ENCODE peak calls at places on chromosomes 3 and 15, in ten cellular contexts. One of them, this sample, is unnamed.

GRCh38 chr3:167787440-167787839 is 51.9 kb downstream of the SERPINI1 start:
- DNase-seq in fibroblast of lung: no peak
- DNase-seq in cardiac muscle cell: no peak
- DNase-seq in OCI-LY7: no peak
- DNase-seq in sigmoid colon: no peak
- DNase-seq in hepatocyte: no peak
- DNase-seq in heart right ventricle: no peak
- DNase-seq in right lobe of liver: no peak
- DNase-seq in tibial nerve: no peak
- DNase-seq in pancreas: no peak
- DNase-seq in this sample: no peak

GRCh38 chr15:70604671-70605070 is 158.7 kb downstream of the UACA start:
- DNase-seq in hepatocyte: peak; percentile 44
- DNase-seq in OCI-LY7: no peak
- DNase-seq in fibroblast of lung: peak; percentile 43
- DNase-seq in heart right ventricle: no peak
- DNase-seq in tibial nerve: no peak
- DNase-seq in pancreas: no peak
- DNase-seq in cardiac muscle cell: peak; percentile 57
- DNase-seq in sigmoid colon: no peak
- DNase-seq in right lobe of liver: no peak
- DNase-seq in this sample: no peak

GRCh38 chr3:158573714-158574113 is 2.7 kb downstream of the MLF1 start:
- DNase-seq in pancreas: no peak
- DNase-seq in tibial nerve: no peak
- DNase-seq in hepatocyte: no peak
- DNase-seq in OCI-LY7: no peak
- DNase-seq in right lobe of liver: no peak
- DNase-seq in sigmoid colon: no peak
- DNase-seq in cardiac muscle cell: no peak
- DNase-seq in fibroblast of lung: no peak
- DNase-seq in heart right ventricle: no peak
- DNase-seq in this sample: no peak

GRCh38 chr3:31187380-31187779 is 292.9 kb upstream of the GADL1 start:
- DNase-seq in fibroblast of lung: no peak
- DNase-seq in hepatocyte: no peak
- DNase-seq in pancreas: no peak
- DNase-seq in tibial nerve: no peak
- DNase-seq in right lobe of liver: no peak
- DNase-seq in cardiac muscle cell: no peak
- DNase-seq in sigmoid colon: no peak
- DNase-seq in heart right ventricle: no peak
- DNase-seq in OCI-LY7: no peak
- DNase-seq in this sample: no peak

GRCh38 chr3:30333143-30333542 is 273.3 kb upstream of the TGFBR2 start:
- DNase-seq in OCI-LY7: no peak
- DNase-seq in heart right ventricle: no peak
- DNase-seq in cardiac muscle cell: no peak
- DNase-seq in pancreas: no peak
- DNase-seq in hepatocyte: no peak
- DNase-seq in sigmoid colon: no peak
- DNase-seq in fibroblast of lung: no peak
- DNase-seq in tibial nerve: no peak
- DNase-seq in right lobe of liver: no peak
- DNase-seq in this sample: no peak

GRCh38 chr3:126321490-126321889 is 35.7 kb downstream of the KLF15 start:
- DNase-seq in tibial nerve: no peak
- DNase-seq in right lobe of liver: no peak
- DNase-seq in heart right ventricle: no peak
- DNase-seq in pancreas: no peak
- DNase-seq in sigmoid colon: peak; percentile 44
- DNase-seq in fibroblast of lung: no peak
- DNase-seq in hepatocyte: no peak
- DNase-seq in cardiac muscle cell: no peak
- DNase-seq in OCI-LY7: no peak
- DNase-seq in this sample: no peak

GRCh38 chr15:68994149-68994548 is 20.3 kb upstream of the NOX5 start:
- DNase-seq in cardiac muscle cell: peak; percentile 41
- DNase-seq in tibial nerve: no peak
- DNase-seq in OCI-LY7: no peak
- DNase-seq in sigmoid colon: no peak
- DNase-seq in heart right ventricle: no peak
- DNase-seq in fibroblast of lung: peak; percentile 90
- DNase-seq in right lobe of liver: no peak
- DNase-seq in hepatocyte: no peak
- DNase-seq in pancreas: no peak
- DNase-seq in this sample: no peak

GRCh38 chr3:28840976-28841376 is 439.9 kb upstream of the RBMS3 start:
- DNase-seq in pancreas: no peak
- DNase-seq in cardiac muscle cell: no peak
- DNase-seq in hepatocyte: no peak
- DNase-seq in sigmoid colon: no peak
- DNase-seq in heart right ventricle: no peak
- DNase-seq in OCI-LY7: no peak
- DNase-seq in fibroblast of lung: peak; percentile 50
- DNase-seq in right lobe of liver: no peak
- DNase-seq in tibial nerve: no peak
- DNase-seq in this sample: no peak

GRCh38 chr15:99613887-99614642 is 48.3 kb downstream of the MEF2A start:
- DNase-seq in heart right ventricle: no peak
- DNase-seq in pancreas: no peak
- DNase-seq in fibroblast of lung: no peak
- DNase-seq in hepatocyte: no peak
- DNase-seq in OCI-LY7: no peak
- DNase-seq in right lobe of liver: no peak
- DNase-seq in cardiac muscle cell: peak; percentile 70
- DNase-seq in tibial nerve: no peak
- DNase-seq in sigmoid colon: peak; percentile 74
- DNase-seq in this sample: no peak

GRCh38 chr15:88636654-88637053 is 2.2 kb upstream of the ISG20 start:
- DNase-seq in OCI-LY7: no peak
- DNase-seq in cardiac muscle cell: no peak
- DNase-seq in sigmoid colon: peak; percentile 57
- DNase-seq in fibroblast of lung: no peak
- DNase-seq in right lobe of liver: no peak
- DNase-seq in heart right ventricle: no peak
- DNase-seq in pancreas: no peak
- DNase-seq in tibial nerve: no peak
- DNase-seq in hepatocyte: no peak
- DNase-seq in this sample: no peak

GRCh38 chr3:12458901-12459300 is 25.4 kb upstream of the TSEN2 start:
- DNase-seq in fibroblast of lung: no peak
- DNase-seq in OCI-LY7: no peak
- DNase-seq in right lobe of liver: no peak
- DNase-seq in hepatocyte: no peak
- DNase-seq in tibial nerve: no peak
- DNase-seq in cardiac muscle cell: peak; percentile 56
- DNase-seq in pancreas: no peak
- DNase-seq in sigmoid colon: no peak
- DNase-seq in heart right ventricle: no peak
- DNase-seq in this sample: no peak

GRCh38 chr3:14991818-14992612 is 44.6 kb downstream of the NR2C2 start:
- DNase-seq in pancreas: no peak
- DNase-seq in OCI-LY7: no peak
- DNase-seq in tibial nerve: no peak
- DNase-seq in heart right ventricle: no peak
- DNase-seq in cardiac muscle cell: no peak
- DNase-seq in fibroblast of lung: peak; percentile 26
- DNase-seq in hepatocyte: peak; percentile 15
- DNase-seq in sigmoid colon: no peak
- DNase-seq in right lobe of liver: no peak
- DNase-seq in this sample: no peak

GRCh38 chr15:47870956-47871625 is 153.8 kb downstream of the SEMA6D start:
- DNase-seq in tibial nerve: no peak
- DNase-seq in hepatocyte: peak; percentile 37
- DNase-seq in sigmoid colon: no peak
- DNase-seq in right lobe of liver: no peak
- DNase-seq in heart right ventricle: no peak
- DNase-seq in OCI-LY7: no peak
- DNase-seq in pancreas: no peak
- DNase-seq in fibroblast of lung: peak; percentile 86
- DNase-seq in cardiac muscle cell: peak; percentile 52
- DNase-seq in this sample: no peak

DNA sequence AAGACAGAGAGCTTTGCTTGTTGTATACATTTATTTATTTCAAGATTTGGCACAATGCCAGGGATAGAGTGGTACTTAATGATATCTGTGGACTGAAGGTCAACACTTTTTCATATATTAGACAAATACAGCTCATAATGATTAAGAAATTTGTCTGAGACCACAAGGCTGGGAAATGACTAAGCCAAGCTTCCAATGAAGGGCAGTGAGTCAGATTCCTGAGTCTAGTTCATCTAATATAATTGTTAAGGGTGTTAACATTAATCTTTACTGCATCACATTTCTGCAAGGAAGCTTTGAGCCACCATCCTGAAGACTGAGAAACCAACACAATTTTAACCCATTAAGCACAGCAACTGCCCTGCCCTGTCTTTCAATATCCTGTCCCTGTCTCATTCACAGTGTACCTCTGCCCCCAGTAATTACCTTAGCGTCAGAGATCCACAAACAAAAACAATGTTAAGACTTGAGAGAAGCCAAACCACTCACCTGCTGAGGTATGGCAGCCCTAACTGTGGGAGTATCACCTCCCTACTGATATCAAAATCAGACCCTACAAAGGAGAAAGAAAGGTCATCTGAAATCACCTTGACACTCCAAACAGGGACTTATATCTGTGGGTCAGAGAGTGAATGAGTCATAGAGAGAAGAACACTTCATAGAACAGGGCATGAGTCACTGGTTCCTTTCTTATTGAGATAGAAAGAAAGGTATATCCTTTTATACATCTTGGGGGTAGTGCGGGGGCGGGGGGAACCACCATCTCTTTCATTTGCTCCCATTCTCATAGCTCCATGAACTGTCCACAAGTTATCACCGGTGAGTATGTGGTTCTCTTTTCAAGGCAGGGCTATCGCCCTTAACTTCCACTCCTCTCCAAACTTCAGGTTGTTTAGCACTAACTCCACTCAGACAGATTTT is 74.7 kb downstream of the MAGI1 start:
- DNase-seq in hepatocyte: peak; percentile 61
- DNase-seq in pancreas: no peak
- DNase-seq in heart right ventricle: no peak
- DNase-seq in right lobe of liver: no peak
- DNase-seq in cardiac muscle cell: peak; percentile 91
- DNase-seq in fibroblast of lung: peak; percentile 96
- DNase-seq in sigmoid colon: no peak
- DNase-seq in tibial nerve: no peak
- DNase-seq in OCI-LY7: no peak
- DNase-seq in this sample: no peak
- H3K4me3 ChIP-seq in hepatocyte: no peak overlapping the region
- H3K4me3 ChIP-seq in pancreas: no peak overlapping the region
- H3K4me3 ChIP-seq in heart right ventricle: no peak overlapping the region
- H3K4me3 ChIP-seq in right lobe of liver: no peak overlapping the region
- H3K4me3 ChIP-seq in cardiac muscle cell: no peak overlapping the region
- H3K4me3 ChIP-seq in fibroblast of lung: no peak overlapping the region
- H3K4me3 ChIP-seq in sigmoid colon: no peak overlapping the region
- H3K4me3 ChIP-seq in tibial nerve: no peak overlapping the region
- H3K4me3 ChIP-seq in OCI-LY7: no peak overlapping the region
- H3K4me3 ChIP-seq in this sample: no peak overlapping the region

DNA sequence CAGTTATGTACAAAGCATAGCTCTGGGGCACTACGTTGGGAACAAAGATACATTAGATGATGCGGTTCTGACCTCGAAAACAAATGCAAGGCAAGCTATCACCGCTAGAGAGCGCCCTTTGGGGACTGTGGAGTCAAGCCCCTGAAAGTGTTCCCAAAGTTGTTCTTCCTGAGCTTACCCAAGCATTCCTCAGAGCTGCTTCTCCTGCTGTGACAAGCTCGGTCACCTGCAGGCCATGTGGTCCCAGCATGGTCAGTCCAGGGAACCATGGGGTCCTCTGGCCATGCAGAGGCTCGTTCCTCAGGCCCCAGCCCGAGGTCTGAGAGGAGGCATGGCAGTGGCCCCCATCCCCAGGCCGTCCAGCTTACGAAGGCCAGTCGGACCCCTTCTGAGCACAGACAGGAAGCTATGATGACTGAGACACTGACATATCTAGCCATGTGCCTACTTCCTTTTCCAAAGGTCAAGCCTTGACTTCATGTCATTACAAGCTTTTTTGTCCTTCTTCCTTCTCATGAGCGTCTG is 79.5 kb downstream of the ATP10A start:
- DNase-seq in tibial nerve: no peak
- DNase-seq in right lobe of liver: no peak
- DNase-seq in pancreas: no peak
- DNase-seq in OCI-LY7: peak; percentile 54
- DNase-seq in cardiac muscle cell: peak; percentile 33
- DNase-seq in fibroblast of lung: no peak
- DNase-seq in sigmoid colon: peak; percentile 54
- DNase-seq in hepatocyte: no peak
- DNase-seq in heart right ventricle: no peak
- DNase-seq in this sample: no peak
- H3K27ac ChIP-seq in tibial nerve: no peak overlapping the region
- H3K27ac ChIP-seq in right lobe of liver: no peak overlapping the region
- H3K27ac ChIP-seq in pancreas: no peak overlapping the region
- H3K27ac ChIP-seq in OCI-LY7: no peak overlapping the region
- H3K27ac ChIP-seq in cardiac muscle cell: no peak overlapping the region
- H3K27ac ChIP-seq in fibroblast of lung: peak overlapping the region; percentile 97
- H3K27ac ChIP-seq in sigmoid colon: peak overlapping the region; percentile 73
- H3K27ac ChIP-seq in hepatocyte: no peak overlapping the region
- H3K27ac ChIP-seq in heart right ventricle: no peak overlapping the region
- H3K27ac ChIP-seq in this sample: no peak overlapping the region

DNA sequence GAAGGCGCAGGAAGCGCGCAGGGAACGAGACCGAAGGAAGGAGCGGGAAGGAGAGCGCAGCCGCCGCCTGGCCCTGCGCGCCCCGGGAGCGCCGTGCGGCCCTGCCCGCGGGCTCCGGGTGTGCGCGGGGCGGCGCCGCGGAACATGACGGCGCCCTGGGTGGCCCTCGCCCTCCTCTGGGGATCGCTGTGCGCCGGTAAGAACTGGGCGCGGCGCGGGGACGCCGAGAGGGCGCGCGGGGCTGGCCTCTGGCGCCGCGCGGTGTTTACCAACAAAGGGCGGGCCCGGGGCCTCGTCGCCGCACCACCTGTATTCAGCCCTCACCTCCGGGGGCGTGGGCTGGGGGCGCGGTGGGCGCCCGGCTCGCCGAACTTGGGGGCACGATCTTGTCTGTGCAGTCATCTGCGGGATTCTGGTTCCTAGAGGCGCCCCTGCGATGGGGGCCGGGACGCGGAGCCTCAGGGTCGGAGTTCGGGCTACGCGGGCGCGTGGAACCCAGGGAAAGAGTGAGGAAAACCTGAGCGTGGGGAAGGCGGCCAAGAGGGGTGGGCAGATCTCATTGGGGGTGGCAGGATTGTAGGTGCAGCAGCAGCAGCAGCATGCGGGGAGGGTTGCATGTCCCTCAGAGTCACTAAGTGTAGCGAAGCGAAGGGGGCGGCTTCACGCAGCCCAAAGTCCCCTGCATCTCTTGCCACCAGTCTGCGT is 641 bp downstream of the ACVR2B start:
- DNase-seq in pancreas: peak; percentile 34
- DNase-seq in right lobe of liver: peak; percentile 67
- DNase-seq in hepatocyte: peak; percentile 79
- DNase-seq in cardiac muscle cell: peak; percentile 37
- DNase-seq in fibroblast of lung: peak; percentile 29
- DNase-seq in tibial nerve: no peak
- DNase-seq in heart right ventricle: peak; percentile 37
- DNase-seq in OCI-LY7: peak; percentile 32
- DNase-seq in sigmoid colon: no peak
- DNase-seq in this sample: no peak
- TF ChIP-seq CTCF in pancreas: no peak
- TF ChIP-seq CTCF in right lobe of liver: no peak
- TF ChIP-seq CTCF in hepatocyte: no peak
- TF ChIP-seq CTCF in cardiac muscle cell: no peak
- TF ChIP-seq CTCF in fibroblast of lung: no peak
- TF ChIP-seq CTCF in tibial nerve: no peak
- TF ChIP-seq CTCF in heart right ventricle: no peak
- TF ChIP-seq CTCF in OCI-LY7: no peak
- TF ChIP-seq CTCF in sigmoid colon: no peak
- TF ChIP-seq CTCF in this sample: no peak

GRCh38 chr15:85618956-85619491 is 175.7 kb downstream of the KLHL25 start:
- DNase-seq in OCI-LY7: no peak
- DNase-seq in cardiac muscle cell: peak; percentile 98
- DNase-seq in sigmoid colon: peak; percentile 92
- DNase-seq in right lobe of liver: no peak
- DNase-seq in fibroblast of lung: peak; percentile 98
- DNase-seq in pancreas: no peak
- DNase-seq in heart right ventricle: peak; percentile 59
- DNase-seq in tibial nerve: peak; percentile 86
- DNase-seq in hepatocyte: peak; percentile 75
- DNase-seq in this sample: peak; percentile 77
- H3K4me3 ChIP-seq in OCI-LY7: no peak overlapping the region
- H3K4me3 ChIP-seq in cardiac muscle cell: no peak overlapping the region
- H3K4me3 ChIP-seq in sigmoid colon: peak overlapping the region; percentile 51
- H3K4me3 ChIP-seq in right lobe of liver: no peak overlapping the region
- H3K4me3 ChIP-seq in fibroblast of lung: peak overlapping the region; percentile 68
- H3K4me3 ChIP-seq in pancreas: no peak overlapping the region
- H3K4me3 ChIP-seq in heart right ventricle: peak overlapping the region; percentile 59
- H3K4me3 ChIP-seq in tibial nerve: peak overlapping the region; percentile 63
- H3K4me3 ChIP-seq in hepatocyte: no peak overlapping the region
- H3K4me3 ChIP-seq in this sample: peak overlapping the region; percentile 69